ENCODE peak calls at places on chromosomes 12 and 14, in six cellular contexts. One of them, this sample, is unnamed.

GRCh38 chr12:3229577-3229976 is 152.4 kb downstream of the TSPAN9 start:
- DNase-seq in stromal cell of bone marrow: no peak
- DNase-seq in non-pigmented ciliary epithelial cell: no peak
- DNase-seq in activated CD4-positive, CD25-positive, alpha-beta regulatory T cell: no peak
- DNase-seq in NCI-H1436: no peak
- DNase-seq in AG08395: no peak
- DNase-seq in this sample: no peak

GRCh38 chr12:51984657-51985056 is 22.1 kb upstream of the TAMALIN start:
- DNase-seq in AG08395: no peak
- DNase-seq in activated CD4-positive, CD25-positive, alpha-beta regulatory T cell: no peak
- DNase-seq in stromal cell of bone marrow: no peak
- DNase-seq in non-pigmented ciliary epithelial cell: no peak
- DNase-seq in NCI-H1436: no peak
- DNase-seq in this sample: no peak

GRCh38 chr14:93114068-93114710 is 1.5 kb downstream of the ITPK1 start:
- DNase-seq in NCI-H1436: no peak
- DNase-seq in activated CD4-positive, CD25-positive, alpha-beta regulatory T cell: no peak
- DNase-seq in stromal cell of bone marrow: no peak
- DNase-seq in non-pigmented ciliary epithelial cell: no peak
- DNase-seq in AG08395: no peak
- DNase-seq in this sample: no peak

GRCh38 chr14:104953896-104954656 is 24.1 kb downstream of the AHNAK2 start:
- DNase-seq in non-pigmented ciliary epithelial cell: no peak
- DNase-seq in activated CD4-positive, CD25-positive, alpha-beta regulatory T cell: no peak
- DNase-seq in stromal cell of bone marrow: no peak
- DNase-seq in AG08395: no peak
- DNase-seq in NCI-H1436: no peak
- DNase-seq in this sample: no peak

GRCh38 chr12:132610896-132611602 is 667 bp upstream of the LRCOL1 start:
- DNase-seq in stromal cell of bone marrow: no peak
- DNase-seq in AG08395: no peak
- DNase-seq in non-pigmented ciliary epithelial cell: no peak
- DNase-seq in NCI-H1436: no peak
- DNase-seq in activated CD4-positive, CD25-positive, alpha-beta regulatory T cell: no peak
- DNase-seq in this sample: no peak

GRCh38 chr14:73059326-73059725 is 992 bp downstream of the RBM25 start:
- DNase-seq in activated CD4-positive, CD25-positive, alpha-beta regulatory T cell: no peak
- DNase-seq in AG08395: peak
- DNase-seq in stromal cell of bone marrow: peak
- DNase-seq in non-pigmented ciliary epithelial cell: no peak
- DNase-seq in NCI-H1436: no peak
- DNase-seq in this sample: peak

GRCh38 chr14:88228519-88229236 is 94.4 kb downstream of the KCNK10 start:
- DNase-seq in AG08395: no peak
- DNase-seq in NCI-H1436: no peak
- DNase-seq in activated CD4-positive, CD25-positive, alpha-beta regulatory T cell: no peak
- DNase-seq in non-pigmented ciliary epithelial cell: no peak
- DNase-seq in stromal cell of bone marrow: no peak
- DNase-seq in this sample: no peak

GRCh38 chr12:124517260-124518050 is 50.0 kb downstream of the NCOR2 start:
- DNase-seq in stromal cell of bone marrow: no peak
- DNase-seq in non-pigmented ciliary epithelial cell: no peak
- DNase-seq in activated CD4-positive, CD25-positive, alpha-beta regulatory T cell: no peak
- DNase-seq in AG08395: peak
- DNase-seq in NCI-H1436: peak
- DNase-seq in this sample: peak

GRCh38 chr12:26750531-26751171 is 82.3 kb downstream of the ITPR2 start:
- DNase-seq in activated CD4-positive, CD25-positive, alpha-beta regulatory T cell: no peak
- DNase-seq in NCI-H1436: no peak
- DNase-seq in AG08395: no peak
- DNase-seq in non-pigmented ciliary epithelial cell: no peak
- DNase-seq in stromal cell of bone marrow: no peak
- DNase-seq in this sample: no peak

GRCh38 chr12:121217761-121218160 is 7.8 kb downstream of the P2RX4 start:
- DNase-seq in activated CD4-positive, CD25-positive, alpha-beta regulatory T cell: no peak
- DNase-seq in NCI-H1436: no peak
- DNase-seq in AG08395: no peak
- DNase-seq in stromal cell of bone marrow: no peak
- DNase-seq in non-pigmented ciliary epithelial cell: no peak
- DNase-seq in this sample: no peak

GRCh38 chr12:23504641-23505399 is 444.6 kb downstream of the SOX5 start:
- DNase-seq in non-pigmented ciliary epithelial cell: no peak
- DNase-seq in NCI-H1436: no peak
- DNase-seq in stromal cell of bone marrow: no peak
- DNase-seq in AG08395: no peak
- DNase-seq in activated CD4-positive, CD25-positive, alpha-beta regulatory T cell: no peak
- DNase-seq in this sample: no peak

GRCh38 chr14:97299661-97300060 is 502.5 kb downstream of the VRK1 start:
- DNase-seq in non-pigmented ciliary epithelial cell: no peak
- DNase-seq in activated CD4-positive, CD25-positive, alpha-beta regulatory T cell: no peak
- DNase-seq in stromal cell of bone marrow: no peak
- DNase-seq in NCI-H1436: no peak
- DNase-seq in AG08395: no peak
- DNase-seq in this sample: no peak

GRCh38 chr14:53355581-53356112 is 202.5 kb upstream of the DDHD1 start:
- DNase-seq in non-pigmented ciliary epithelial cell: peak
- DNase-seq in AG08395: peak
- DNase-seq in NCI-H1436: no peak
- DNase-seq in activated CD4-positive, CD25-positive, alpha-beta regulatory T cell: no peak
- DNase-seq in stromal cell of bone marrow: no peak
- DNase-seq in this sample: peak

GRCh38 chr12:50103767-50104321 is at the start of gene GPD1:
- DNase-seq in NCI-H1436: peak
- DNase-seq in non-pigmented ciliary epithelial cell: no peak
- DNase-seq in AG08395: peak
- DNase-seq in activated CD4-positive, CD25-positive, alpha-beta regulatory T cell: no peak
- DNase-seq in stromal cell of bone marrow: no peak
- DNase-seq in this sample: peak

GRCh38 chr12:46494424-46494823 is 121.9 kb upstream of the SLC38A2 start:
- DNase-seq in stromal cell of bone marrow: no peak
- DNase-seq in non-pigmented ciliary epithelial cell: peak
- DNase-seq in AG08395: peak
- DNase-seq in NCI-H1436: no peak
- DNase-seq in activated CD4-positive, CD25-positive, alpha-beta regulatory T cell: no peak
- DNase-seq in this sample: peak

GRCh38 chr14:47276931-47277330 is 398.5 kb downstream of the MDGA2 start:
- DNase-seq in AG08395: no peak
- DNase-seq in NCI-H1436: no peak
- DNase-seq in activated CD4-positive, CD25-positive, alpha-beta regulatory T cell: no peak
- DNase-seq in stromal cell of bone marrow: no peak
- DNase-seq in non-pigmented ciliary epithelial cell: no peak
- DNase-seq in this sample: no peak

GRCh38 chr12:2288001-2288400 is 235.2 kb downstream of the CACNA1C start:
- DNase-seq in non-pigmented ciliary epithelial cell: no peak
- DNase-seq in activated CD4-positive, CD25-positive, alpha-beta regulatory T cell: no peak
- DNase-seq in AG08395: peak
- DNase-seq in NCI-H1436: no peak
- DNase-seq in stromal cell of bone marrow: no peak
- DNase-seq in this sample: peak

GRCh38 chr14:75222208-75222701 is 45.8 kb upstream of the TMED10 start:
- DNase-seq in AG08395: peak
- DNase-seq in stromal cell of bone marrow: peak
- DNase-seq in activated CD4-positive, CD25-positive, alpha-beta regulatory T cell: no peak
- DNase-seq in non-pigmented ciliary epithelial cell: peak
- DNase-seq in NCI-H1436: no peak
- DNase-seq in this sample: peak

GRCh38 chr12:49588761-49589516 is 16.5 kb downstream of the FAM186B start:
- DNase-seq in NCI-H1436: no peak
- DNase-seq in activated CD4-positive, CD25-positive, alpha-beta regulatory T cell: no peak
- DNase-seq in AG08395: no peak
- DNase-seq in non-pigmented ciliary epithelial cell: no peak
- DNase-seq in stromal cell of bone marrow: no peak
- DNase-seq in this sample: peak

GRCh38 chr12:59742831-59743230 is 147.0 kb downstream of the SLC16A7 start:
- DNase-seq in non-pigmented ciliary epithelial cell: no peak
- DNase-seq in stromal cell of bone marrow: peak
- DNase-seq in NCI-H1436: no peak
- DNase-seq in AG08395: peak
- DNase-seq in activated CD4-positive, CD25-positive, alpha-beta regulatory T cell: no peak
- DNase-seq in this sample: peak

GRCh38 chr12:50425859-50426258 is 25.2 kb downstream of the LARP4 start:
- DNase-seq in non-pigmented ciliary epithelial cell: no peak
- DNase-seq in NCI-H1436: no peak
- DNase-seq in activated CD4-positive, CD25-positive, alpha-beta regulatory T cell: no peak
- DNase-seq in AG08395: no peak
- DNase-seq in stromal cell of bone marrow: no peak
- DNase-seq in this sample: no peak

GRCh38 chr14:88380405-88380804 is 5.1 kb upstream of the SPATA7 start:
- DNase-seq in NCI-H1436: peak
- DNase-seq in activated CD4-positive, CD25-positive, alpha-beta regulatory T cell: no peak
- DNase-seq in non-pigmented ciliary epithelial cell: no peak
- DNase-seq in AG08395: peak
- DNase-seq in stromal cell of bone marrow: no peak
- DNase-seq in this sample: no peak

GRCh38 chr12:110330544-110330943 is 49.5 kb downstream of the ATP2A2 start:
- DNase-seq in activated CD4-positive, CD25-positive, alpha-beta regulatory T cell: no peak
- DNase-seq in NCI-H1436: no peak
- DNase-seq in AG08395: peak
- DNase-seq in non-pigmented ciliary epithelial cell: no peak
- DNase-seq in stromal cell of bone marrow: no peak
- DNase-seq in this sample: no peak

GRCh38 chr14:79584679-79585078 is 626.6 kb downstream of the DIO2 start:
- DNase-seq in AG08395: no peak
- DNase-seq in NCI-H1436: no peak
- DNase-seq in non-pigmented ciliary epithelial cell: no peak
- DNase-seq in activated CD4-positive, CD25-positive, alpha-beta regulatory T cell: no peak
- DNase-seq in stromal cell of bone marrow: peak
- DNase-seq in this sample: peak

GRCh38 chr12:113465808-113466769 is 5.6 kb downstream of the LHX5 start:
- DNase-seq in non-pigmented ciliary epithelial cell: no peak
- DNase-seq in NCI-H1436: no peak
- DNase-seq in AG08395: no peak
- DNase-seq in activated CD4-positive, CD25-positive, alpha-beta regulatory T cell: no peak
- DNase-seq in stromal cell of bone marrow: no peak
- DNase-seq in this sample: no peak

GRCh38 chr12:14314801-14315200 is 50.7 kb upstream of the ATF7IP start:
- DNase-seq in AG08395: no peak
- DNase-seq in stromal cell of bone marrow: no peak
- DNase-seq in NCI-H1436: no peak
- DNase-seq in non-pigmented ciliary epithelial cell: no peak
- DNase-seq in activated CD4-positive, CD25-positive, alpha-beta regulatory T cell: no peak
- DNase-seq in this sample: no peak

GRCh38 chr12:31516702-31517101 is 74.2 kb downstream of the DENND5B start:
- DNase-seq in activated CD4-positive, CD25-positive, alpha-beta regulatory T cell: no peak
- DNase-seq in non-pigmented ciliary epithelial cell: no peak
- DNase-seq in stromal cell of bone marrow: no peak
- DNase-seq in NCI-H1436: no peak
- DNase-seq in AG08395: no peak
- DNase-seq in this sample: no peak

GRCh38 chr12:18153826-18154225 is 63.8 kb upstream of the RERGL start:
- DNase-seq in non-pigmented ciliary epithelial cell: no peak
- DNase-seq in AG08395: no peak
- DNase-seq in stromal cell of bone marrow: no peak
- DNase-seq in NCI-H1436: peak
- DNase-seq in activated CD4-positive, CD25-positive, alpha-beta regulatory T cell: no peak
- DNase-seq in this sample: no peak

GRCh38 chr14:93073833-93074769 is 41.6 kb downstream of the ITPK1 start:
- DNase-seq in stromal cell of bone marrow: no peak
- DNase-seq in AG08395: peak
- DNase-seq in activated CD4-positive, CD25-positive, alpha-beta regulatory T cell: no peak
- DNase-seq in non-pigmented ciliary epithelial cell: no peak
- DNase-seq in NCI-H1436: no peak
- DNase-seq in this sample: peak

GRCh38 chr14:59377991-59378720 is 87.0 kb downstream of the GPR135 start:
- DNase-seq in NCI-H1436: no peak
- DNase-seq in non-pigmented ciliary epithelial cell: no peak
- DNase-seq in AG08395: no peak
- DNase-seq in activated CD4-positive, CD25-positive, alpha-beta regulatory T cell: no peak
- DNase-seq in stromal cell of bone marrow: no peak
- DNase-seq in this sample: no peak

GRCh38 chr14:31611778-31612433 is 50.7 kb downstream of the NUBPL start:
- DNase-seq in non-pigmented ciliary epithelial cell: no peak
- DNase-seq in activated CD4-positive, CD25-positive, alpha-beta regulatory T cell: no peak
- DNase-seq in NCI-H1436: no peak
- DNase-seq in stromal cell of bone marrow: no peak
- DNase-seq in AG08395: no peak
- DNase-seq in this sample: no peak

GRCh38 chr12:113862570-113863454 is 103.3 kb downstream of the RBM19 start:
- DNase-seq in NCI-H1436: peak
- DNase-seq in non-pigmented ciliary epithelial cell: no peak
- DNase-seq in stromal cell of bone marrow: peak
- DNase-seq in activated CD4-positive, CD25-positive, alpha-beta regulatory T cell: no peak
- DNase-seq in AG08395: peak
- DNase-seq in this sample: peak

GRCh38 chr12:108516511-108517275 is 1.6 kb downstream of the FICD start:
- DNase-seq in AG08395: no peak
- DNase-seq in non-pigmented ciliary epithelial cell: no peak
- DNase-seq in activated CD4-positive, CD25-positive, alpha-beta regulatory T cell: no peak
- DNase-seq in stromal cell of bone marrow: no peak
- DNase-seq in NCI-H1436: no peak
- DNase-seq in this sample: no peak

GRCh38 chr12:93243689-93244513 is 133.8 kb upstream of the NUDT4 start:
- DNase-seq in activated CD4-positive, CD25-positive, alpha-beta regulatory T cell: no peak
- DNase-seq in NCI-H1436: no peak
- DNase-seq in AG08395: peak
- DNase-seq in non-pigmented ciliary epithelial cell: peak
- DNase-seq in stromal cell of bone marrow: peak
- DNase-seq in this sample: peak

GRCh38 chr12:66361703-66362102 is 59.4 kb downstream of the HELB start:
- DNase-seq in activated CD4-positive, CD25-positive, alpha-beta regulatory T cell: no peak
- DNase-seq in non-pigmented ciliary epithelial cell: no peak
- DNase-seq in NCI-H1436: no peak
- DNase-seq in AG08395: no peak
- DNase-seq in stromal cell of bone marrow: no peak
- DNase-seq in this sample: no peak

GRCh38 chr14:53093206-53093605 is 59.9 kb downstream of the DDHD1 start:
- DNase-seq in non-pigmented ciliary epithelial cell: no peak
- DNase-seq in stromal cell of bone marrow: peak
- DNase-seq in NCI-H1436: no peak
- DNase-seq in activated CD4-positive, CD25-positive, alpha-beta regulatory T cell: no peak
- DNase-seq in AG08395: no peak
- DNase-seq in this sample: peak

GRCh38 chr14:22427771-22428228 is 161.2 kb downstream of the DAD1 start:
- DNase-seq in stromal cell of bone marrow: peak
- DNase-seq in AG08395: peak
- DNase-seq in activated CD4-positive, CD25-positive, alpha-beta regulatory T cell: no peak
- DNase-seq in non-pigmented ciliary epithelial cell: no peak
- DNase-seq in NCI-H1436: no peak
- DNase-seq in this sample: peak

GRCh38 chr12:81077329-81077685 is 572 bp upstream of the ACSS3 start:
- DNase-seq in stromal cell of bone marrow: no peak
- DNase-seq in NCI-H1436: no peak
- DNase-seq in non-pigmented ciliary epithelial cell: no peak
- DNase-seq in AG08395: peak
- DNase-seq in activated CD4-positive, CD25-positive, alpha-beta regulatory T cell: no peak
- DNase-seq in this sample: peak

This sample was measured in AG20443.